ENCODE peak calls at places on chromosomes 7 and 10, in eight cellular contexts. One of them, this sample, is unnamed. For H3K4me1, the result is how much of the 10 kb centered on the place peaks cover.

GRCh38 chr10:34696423-34696822 is 118.7 kb downstream of the PARD3 start:
- DNase-seq in mammary epithelial cell: peak
- DNase-seq in ovary: no peak
- DNase-seq in right cardiac atrium: no peak
- DNase-seq in HCT116: no peak
- DNase-seq in neural progenitor cell: no peak
- DNase-seq in PC-3: peak
- DNase-seq in right atrium auricular region: no peak
- DNase-seq in this sample: no peak

GRCh38 chr7:47142867-47143175 is 439.1 kb downstream of the TNS3 start:
- DNase-seq in mammary epithelial cell: no peak
- DNase-seq in ovary: no peak
- DNase-seq in right cardiac atrium: no peak
- DNase-seq in HCT116: no peak
- DNase-seq in neural progenitor cell: no peak
- DNase-seq in PC-3: no peak
- DNase-seq in right atrium auricular region: no peak
- DNase-seq in this sample: no peak

GRCh38 chr10:18325889-18326531 is 185.8 kb downstream of the CACNB2 start:
- DNase-seq in mammary epithelial cell: no peak
- DNase-seq in ovary: no peak
- DNase-seq in right cardiac atrium: no peak
- DNase-seq in HCT116: no peak
- DNase-seq in neural progenitor cell: no peak
- DNase-seq in PC-3: no peak
- DNase-seq in right atrium auricular region: no peak
- DNase-seq in this sample: no peak

GRCh38 chr10:48465860-48466521 is 138.9 kb downstream of the ARHGAP22 start:
- DNase-seq in mammary epithelial cell: peak
- DNase-seq in ovary: peak
- DNase-seq in right cardiac atrium: no peak
- DNase-seq in HCT116: no peak
- DNase-seq in neural progenitor cell: no peak
- DNase-seq in PC-3: no peak
- DNase-seq in right atrium auricular region: no peak
- DNase-seq in this sample: peak

GRCh38 chr7:92461027-92462003 is 14.0 kb downstream of the GATAD1 start:
- DNase-seq in mammary epithelial cell: peak
- DNase-seq in ovary: no peak
- DNase-seq in right cardiac atrium: no peak
- DNase-seq in HCT116: peak
- DNase-seq in neural progenitor cell: peak
- DNase-seq in PC-3: peak
- DNase-seq in right atrium auricular region: no peak
- DNase-seq in this sample: no peak

GRCh38 chr10:110311357-110311949 is 6.7 kb upstream of the SMNDC1 start:
- DNase-seq in mammary epithelial cell: peak
- DNase-seq in ovary: peak
- DNase-seq in right cardiac atrium: peak
- DNase-seq in HCT116: peak
- DNase-seq in neural progenitor cell: peak
- DNase-seq in PC-3: peak
- DNase-seq in right atrium auricular region: no peak
- DNase-seq in this sample: no peak

GRCh38 chr10:110646417-110647135 is 2.4 kb downstream of the RBM20 start:
- DNase-seq in mammary epithelial cell: no peak
- DNase-seq in ovary: no peak
- DNase-seq in right cardiac atrium: no peak
- DNase-seq in HCT116: no peak
- DNase-seq in neural progenitor cell: no peak
- DNase-seq in PC-3: peak
- DNase-seq in right atrium auricular region: no peak
- DNase-seq in this sample: no peak

GRCh38 chr7:130959743-130960207 is 225.8 kb upstream of the KLF14 start:
- DNase-seq in mammary epithelial cell: peak
- DNase-seq in ovary: no peak
- DNase-seq in right cardiac atrium: no peak
- DNase-seq in HCT116: peak
- DNase-seq in neural progenitor cell: no peak
- DNase-seq in PC-3: peak
- DNase-seq in right atrium auricular region: no peak
- DNase-seq in this sample: no peak

GRCh38 chr10:23525406-23525805 is 86.5 kb downstream of the OTUD1 start:
- DNase-seq in mammary epithelial cell: peak
- DNase-seq in ovary: no peak
- DNase-seq in right cardiac atrium: no peak
- DNase-seq in HCT116: no peak
- DNase-seq in neural progenitor cell: no peak
- DNase-seq in PC-3: peak
- DNase-seq in right atrium auricular region: no peak
- DNase-seq in this sample: no peak

GRCh38 chr7:80826520-80827237 is 92.2 kb downstream of the SEMA3C start:
- DNase-seq in mammary epithelial cell: peak
- DNase-seq in ovary: no peak
- DNase-seq in right cardiac atrium: no peak
- DNase-seq in HCT116: peak
- DNase-seq in neural progenitor cell: no peak
- DNase-seq in PC-3: peak
- DNase-seq in right atrium auricular region: no peak
- DNase-seq in this sample: no peak

GRCh38 chr10:96619803-96620773 is 33.3 kb upstream of the TM9SF3 start:
- DNase-seq in mammary epithelial cell: peak
- DNase-seq in ovary: peak
- DNase-seq in right cardiac atrium: peak
- DNase-seq in HCT116: no peak
- DNase-seq in neural progenitor cell: no peak
- DNase-seq in PC-3: peak
- DNase-seq in right atrium auricular region: no peak
- DNase-seq in this sample: no peak

GRCh38 chr10:52419281-52419680 is 105.2 kb downstream of the DKK1 start:
- DNase-seq in mammary epithelial cell: no peak
- DNase-seq in ovary: no peak
- DNase-seq in right cardiac atrium: no peak
- DNase-seq in HCT116: no peak
- DNase-seq in neural progenitor cell: no peak
- DNase-seq in PC-3: no peak
- DNase-seq in right atrium auricular region: no peak
- DNase-seq in this sample: no peak

GRCh38 chr10:96377816-96378294 is 19.1 kb upstream of the OPALIN start:
- DNase-seq in mammary epithelial cell: peak
- DNase-seq in ovary: peak
- DNase-seq in right cardiac atrium: peak
- DNase-seq in HCT116: no peak
- DNase-seq in neural progenitor cell: peak
- DNase-seq in PC-3: no peak
- DNase-seq in right atrium auricular region: peak
- DNase-seq in this sample: no peak

GRCh38 chr7:148708026-148708685 is 9.5 kb downstream of the CUL1 start:
- DNase-seq in mammary epithelial cell: no peak
- DNase-seq in ovary: no peak
- DNase-seq in right cardiac atrium: no peak
- DNase-seq in HCT116: no peak
- DNase-seq in neural progenitor cell: peak
- DNase-seq in PC-3: no peak
- DNase-seq in right atrium auricular region: no peak
- DNase-seq in this sample: no peak
- H3K4me1 ChIP-seq in mammary epithelial cell: under half
- H3K4me1 ChIP-seq in ovary: under half
- H3K4me1 ChIP-seq in right cardiac atrium: under half
- H3K4me1 ChIP-seq in HCT116: under half
- H3K4me1 ChIP-seq in neural progenitor cell: under half
- H3K4me1 ChIP-seq in PC-3: under half
- H3K4me1 ChIP-seq in right atrium auricular region: under half
- H3K4me1 ChIP-seq in this sample: under half

GRCh38 chr10:102226542-102226870 is 407 bp downstream of the ELOVL3 start:
- DNase-seq in mammary epithelial cell: no peak
- DNase-seq in ovary: no peak
- DNase-seq in right cardiac atrium: no peak
- DNase-seq in HCT116: no peak
- DNase-seq in neural progenitor cell: no peak
- DNase-seq in PC-3: no peak
- DNase-seq in right atrium auricular region: no peak
- DNase-seq in this sample: peak

GRCh38 chr10:102225646-102226541 is at the start of gene ELOVL3:
- DNase-seq in mammary epithelial cell: peak
- DNase-seq in ovary: peak
- DNase-seq in right cardiac atrium: peak
- DNase-seq in HCT116: peak
- DNase-seq in neural progenitor cell: peak
- DNase-seq in PC-3: peak
- DNase-seq in right atrium auricular region: peak
- DNase-seq in this sample: peak

GRCh38 chr10:102229810-102230263 is 3.7 kb downstream of the ELOVL3 start:
- DNase-seq in mammary epithelial cell: peak
- DNase-seq in ovary: peak
- DNase-seq in right cardiac atrium: peak
- DNase-seq in HCT116: peak
- DNase-seq in neural progenitor cell: peak
- DNase-seq in PC-3: peak
- DNase-seq in right atrium auricular region: peak
- DNase-seq in this sample: peak

GRCh38 chr10:102230264-102230860 is 4.3 kb downstream of the ELOVL3 start:
- DNase-seq in mammary epithelial cell: no peak
- DNase-seq in ovary: peak
- DNase-seq in right cardiac atrium: peak
- DNase-seq in HCT116: peak
- DNase-seq in neural progenitor cell: peak
- DNase-seq in PC-3: peak
- DNase-seq in right atrium auricular region: no peak
- DNase-seq in this sample: peak

DNA sequence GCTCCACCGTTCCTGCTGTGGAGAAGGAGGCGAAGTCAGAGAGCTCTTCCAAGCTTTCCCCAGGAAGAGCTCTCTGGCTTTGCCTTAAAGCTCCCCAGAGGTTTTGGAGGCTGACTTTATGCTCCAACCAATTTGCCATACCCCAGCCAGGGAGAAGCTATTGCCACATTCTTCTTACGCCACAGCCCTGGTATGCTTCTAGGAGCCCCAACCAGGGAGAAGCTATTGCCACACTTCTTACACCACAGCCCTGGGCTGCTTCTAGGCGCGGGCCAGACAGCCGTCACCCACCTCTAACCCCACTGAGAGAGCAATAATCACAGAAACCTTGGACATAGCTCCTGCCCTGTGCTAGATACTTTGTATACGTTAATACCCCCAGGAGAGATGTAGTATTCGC is 951 bp downstream of the ELOVL3 start:
- DNase-seq in mammary epithelial cell: peak
- DNase-seq in ovary: no peak
- DNase-seq in right cardiac atrium: no peak
- DNase-seq in HCT116: no peak
- DNase-seq in neural progenitor cell: no peak
- DNase-seq in PC-3: no peak
- DNase-seq in right atrium auricular region: no peak
- DNase-seq in this sample: no peak
- H3K4me3 ChIP-seq in mammary epithelial cell: no peak
- H3K4me3 ChIP-seq in ovary: no peak
- H3K4me3 ChIP-seq in right cardiac atrium: no peak
- H3K4me3 ChIP-seq in HCT116: no peak
- H3K4me3 ChIP-seq in neural progenitor cell: no peak
- H3K4me3 ChIP-seq in PC-3: no peak
- H3K4me3 ChIP-seq in right atrium auricular region: no peak
- H3K4me3 ChIP-seq in this sample: no peak

GRCh38 chr7:108455524-108455832 is 758 bp downstream of the NRCAM start:
- DNase-seq in mammary epithelial cell: no peak
- DNase-seq in ovary: no peak
- DNase-seq in right cardiac atrium: peak
- DNase-seq in HCT116: no peak
- DNase-seq in neural progenitor cell: no peak
- DNase-seq in PC-3: no peak
- DNase-seq in right atrium auricular region: no peak
- DNase-seq in this sample: no peak

GRCh38 chr7:108455833-108456677 is at the start of gene NRCAM:
- DNase-seq in mammary epithelial cell: peak
- DNase-seq in ovary: peak
- DNase-seq in right cardiac atrium: peak
- DNase-seq in HCT116: no peak
- DNase-seq in neural progenitor cell: peak
- DNase-seq in PC-3: no peak
- DNase-seq in right atrium auricular region: no peak
- DNase-seq in this sample: peak

GRCh38 chr7:108453320-108453719 is 2.9 kb downstream of the NRCAM start:
- DNase-seq in mammary epithelial cell: no peak
- DNase-seq in ovary: no peak
- DNase-seq in right cardiac atrium: no peak
- DNase-seq in HCT116: no peak
- DNase-seq in neural progenitor cell: no peak
- DNase-seq in PC-3: no peak
- DNase-seq in right atrium auricular region: no peak
- DNase-seq in this sample: no peak

GRCh38 chr7:108454317-108454673 is 1.9 kb downstream of the NRCAM start:
- DNase-seq in mammary epithelial cell: no peak
- DNase-seq in ovary: no peak
- DNase-seq in right cardiac atrium: no peak
- DNase-seq in HCT116: no peak
- DNase-seq in neural progenitor cell: no peak
- DNase-seq in PC-3: no peak
- DNase-seq in right atrium auricular region: no peak
- DNase-seq in this sample: no peak

DNA sequence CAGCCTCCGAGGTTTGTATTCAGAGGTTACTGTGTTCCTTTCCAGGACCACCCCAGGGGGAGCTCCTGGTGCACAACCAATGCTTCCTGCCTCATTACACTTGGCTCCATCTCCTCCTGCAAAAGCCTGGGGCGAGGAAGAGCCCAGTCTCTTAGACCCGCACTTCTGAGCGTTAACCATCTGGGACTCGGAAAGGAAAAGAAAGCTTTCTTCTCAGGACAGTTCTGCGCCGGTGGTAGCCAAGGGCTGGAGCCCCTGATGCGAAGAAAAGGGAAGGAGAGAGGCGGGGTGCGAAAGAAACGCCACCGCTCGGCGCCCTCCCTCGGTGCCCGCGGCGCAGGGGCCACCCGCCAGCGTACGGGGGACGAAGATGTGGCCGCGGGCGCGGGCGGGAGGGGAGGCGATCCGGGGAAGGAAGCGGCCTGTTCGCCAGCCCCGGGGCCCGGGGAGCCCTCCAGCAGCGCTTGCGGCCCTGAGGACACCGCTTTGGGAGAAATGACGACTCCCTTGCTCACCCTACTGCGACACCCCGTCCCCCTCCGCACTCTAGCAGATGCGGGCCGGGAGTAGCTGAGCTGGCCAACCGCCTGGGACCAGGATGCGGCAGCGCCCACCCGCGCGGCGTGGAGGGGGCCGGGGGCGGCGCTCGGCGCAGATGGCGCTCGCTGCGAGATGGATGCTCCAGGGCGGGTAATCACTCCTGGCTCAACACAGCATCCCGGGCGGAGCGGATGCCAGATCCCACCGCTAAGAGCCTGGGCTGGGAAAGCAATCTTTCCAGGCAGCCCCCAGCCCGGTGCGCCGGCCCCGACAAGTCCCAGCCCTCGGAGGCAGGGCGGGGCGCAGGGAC is 1.3 kb downstream of the NRCAM start:
- DNase-seq in mammary epithelial cell: peak
- DNase-seq in ovary: peak
- DNase-seq in right cardiac atrium: peak
- DNase-seq in HCT116: no peak
- DNase-seq in neural progenitor cell: peak
- DNase-seq in PC-3: no peak
- DNase-seq in right atrium auricular region: no peak
- DNase-seq in this sample: no peak
- H3K27ac ChIP-seq in mammary epithelial cell: peak
- H3K27ac ChIP-seq in ovary: no peak
- H3K27ac ChIP-seq in right cardiac atrium: no peak
- H3K27ac ChIP-seq in HCT116: no peak
- H3K27ac ChIP-seq in neural progenitor cell: no peak
- H3K27ac ChIP-seq in PC-3: no peak
- H3K27ac ChIP-seq in right atrium auricular region: no peak
- H3K27ac ChIP-seq in this sample: no peak

GRCh38 chr10:79255007-79255507 is 92.2 kb upstream of the PPIF start:
- DNase-seq in mammary epithelial cell: no peak
- DNase-seq in ovary: no peak
- DNase-seq in right cardiac atrium: no peak
- DNase-seq in HCT116: no peak
- DNase-seq in neural progenitor cell: no peak
- DNase-seq in PC-3: no peak
- DNase-seq in right atrium auricular region: no peak
- DNase-seq in this sample: no peak
- H3K4me1 ChIP-seq in mammary epithelial cell: under half
- H3K4me1 ChIP-seq in ovary: under half
- H3K4me1 ChIP-seq in right cardiac atrium: under half
- H3K4me1 ChIP-seq in HCT116: under half
- H3K4me1 ChIP-seq in neural progenitor cell: under half
- H3K4me1 ChIP-seq in PC-3: under half
- H3K4me1 ChIP-seq in right atrium auricular region: under half
- H3K4me1 ChIP-seq in this sample: under half